ENCODE peak calls at places on chromosomes 13 and 19, in ten cellular contexts. E is breast epithelium, G is NB4, K is tibial nerve, H is heart left ventricle, L is uterus, Q is IMR-90, J is esophagus squamous epithelium, B is ovary, M is Peyer's patch. V is an unnamed sample.

GRCh38 chr13:44051923-44052322 is 172.2 kb downstream of the LACC1 start:
- DNase-seq in K (no peak), H (no peak), G (no peak), L (no peak), E (no peak), Q (peak; percentile 76), B (no peak), M (no peak), J (no peak), V (no peak)

GRCh38 chr13:33111414-33112110 is 95.3 kb downstream of the KL start:
- DNase-seq in L (peak; percentile 53), Q (peak; percentile 61), K (no peak), G (no peak), M (no peak), E (no peak), J (no peak), H (no peak), B (no peak), V (no peak)

GRCh38 chr19:8075158-8076086 is 22.9 kb downstream of the CCL25 start:
- DNase-seq in L (no peak), G (no peak), B (no peak), H (no peak), M (no peak), E (no peak), K (no peak), Q (no peak), J (no peak), V (no peak)

GRCh38 chr19:4115818-4116385 is 8.0 kb downstream of the MAP2K2 start:
- DNase-seq in K (no peak), E (no peak), B (no peak), H (no peak), J (no peak), L (no peak), Q (no peak), M (no peak), G (no peak), V (no peak)

GRCh38 chr13:39095500-39095899 is 57.2 kb downstream of the NHLRC3 start:
- DNase-seq in E (no peak), K (no peak), G (no peak), Q (no peak), L (no peak), H (no peak), B (no peak), M (no peak), J (no peak), V (no peak)

GRCh38 chr13:33321686-33322473 is 36.3 kb upstream of the STARD13 start:
- DNase-seq in K (no peak), M (no peak), E (no peak), B (no peak), Q (peak; percentile 21), J (no peak), L (no peak), H (no peak), G (no peak), V (no peak)

GRCh38 chr13:68023838-68024581 is 793.9 kb upstream of the PCDH9 start:
- DNase-seq in G (no peak), M (no peak), H (no peak), J (no peak), Q (no peak), B (no peak), L (no peak), E (no peak), K (no peak), V (no peak)

GRCh38 chr13:75398072-75398471 is 83.9 kb downstream of the TBC1D4 start:
- DNase-seq in G (no peak), J (no peak), L (no peak), H (no peak), E (no peak), K (no peak), M (no peak), B (no peak), Q (no peak), V (no peak)

GRCh38 chr19:18373892-18374629 is 11.9 kb upstream of the GDF15 start:
- DNase-seq in Q (peak; percentile 99), B (peak; percentile 93), J (peak; percentile 69), K (peak; percentile 83), E (peak; percentile 77), H (peak; percentile 95), M (peak; percentile 76), L (peak; percentile 95), G (peak; percentile 97), V (peak; percentile 98)

GRCh38 chr19:4596033-4596904 is 36.8 kb upstream of the SEMA6B start:
- DNase-seq in G (no peak), M (no peak), Q (no peak), E (no peak), B (no peak), H (no peak), J (no peak), K (no peak), L (no peak), V (no peak)

GRCh38 chr13:29922896-29923295 is 72.5 kb upstream of the UBL3 start:
- DNase-seq in E (no peak), H (no peak), B (no peak), G (no peak), M (no peak), J (no peak), L (no peak), K (no peak), Q (peak; percentile 71), V (peak; percentile 4)

GRCh38 chr13:113447596-113447995 is 5.7 kb downstream of the ADPRHL1 start:
- DNase-seq in B (no peak), K (no peak), M (no peak), J (no peak), L (no peak), Q (no peak), G (peak; percentile 48), H (no peak), E (peak; percentile 33), V (no peak)

GRCh38 chr13:113449693-113450347 is 3.5 kb downstream of the ADPRHL1 start:
- DNase-seq in H (no peak), G (no peak), J (no peak), B (no peak), E (peak; percentile 38), M (no peak), K (no peak), L (no peak), Q (no peak), V (no peak)

GRCh38 chr13:113448545-113448884 is 4.8 kb downstream of the ADPRHL1 start:
- DNase-seq in M (no peak), H (peak; percentile 64), B (no peak), J (no peak), E (peak; percentile 50), L (no peak), G (peak; percentile 45), Q (no peak), K (no peak), V (no peak)

GRCh38 chr13:113446488-113446854 is 6.8 kb downstream of the ADPRHL1 start:
- DNase-seq in L (no peak), G (no peak), Q (no peak), M (no peak), E (no peak), B (no peak), H (no peak), K (no peak), J (no peak), V (no peak)

GRCh38 chr13:113448885-113449692 is 4.2 kb downstream of the ADPRHL1 start:
- DNase-seq in Q (no peak), H (no peak), E (peak; percentile 71), G (peak; percentile 95), J (no peak), L (peak; percentile 46), M (peak; percentile 25), K (no peak), B (peak; percentile 82), V (peak; percentile 35)
- TF ChIP-seq POLR2A in Q (no peak), H (no peak), E (no peak), G (peak; percentile 58), J (no peak), L (no peak), M (peak; percentile 45), K (no peak), B (no peak), V (no peak)

GRCh38 chr13:114049626-114050101 is 75.8 kb upstream of the C13orf46 start:
- DNase-seq in K (no peak), J (no peak), E (no peak), L (no peak), Q (no peak), B (no peak), G (no peak), M (no peak), H (no peak), V (no peak)
- TF ChIP-seq POLR2A in K (no peak), J (no peak), E (no peak), L (no peak), Q (no peak), B (no peak), G (no peak), M (no peak), H (no peak), V (no peak)

DNA sequence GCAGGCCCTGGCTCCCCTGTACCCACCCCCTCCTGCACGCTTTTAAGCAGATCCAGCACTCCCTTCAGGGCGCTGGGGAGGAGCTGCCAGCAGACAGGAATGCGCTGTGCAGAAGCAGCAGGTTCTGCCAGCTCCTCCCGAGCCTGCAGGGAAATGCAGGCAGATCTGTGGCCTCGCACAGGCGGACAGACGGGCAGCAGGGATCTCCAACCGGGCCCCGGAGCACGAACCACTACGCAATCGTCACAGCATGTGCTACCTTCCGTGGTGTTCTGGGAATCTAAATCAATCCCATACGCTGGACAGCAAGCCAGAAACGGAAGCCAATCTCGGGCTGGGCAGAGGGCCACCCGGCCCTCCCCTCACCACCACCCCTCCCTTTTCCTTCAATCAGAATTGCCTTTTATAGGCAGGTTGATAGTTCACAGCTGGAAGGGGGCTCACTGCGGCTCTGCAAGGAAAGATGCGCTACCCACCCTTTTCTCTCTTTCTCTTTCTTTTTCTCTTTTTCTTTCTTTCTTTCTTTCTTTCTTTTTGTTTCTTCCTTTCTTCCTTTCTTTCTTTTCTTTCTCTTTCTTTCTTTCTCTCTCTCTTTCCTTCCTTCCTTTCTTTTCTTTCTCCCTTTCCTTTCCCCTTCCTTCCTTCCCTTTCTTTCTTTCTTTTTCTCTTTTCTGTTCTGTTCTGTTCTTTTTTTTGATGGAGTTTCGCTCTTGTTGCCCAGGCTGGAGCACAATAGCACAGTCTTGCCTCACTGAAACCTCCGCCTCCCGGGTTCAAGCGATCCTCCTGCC is 99.9 kb downstream of the GNG7 start:
- DNase-seq in Q (peak; percentile 81), G (no peak), M (no peak), L (peak; percentile 93), J (no peak), H (peak; percentile 72), E (peak; percentile 85), B (peak; percentile 84), K (peak; percentile 61), V (no peak)
- TF ChIP-seq POLR2A in Q (no peak), G (no peak), M (no peak), L (peak; percentile 30), J (no peak), H (peak; percentile 51), E (no peak), B (peak; percentile 20), K (no peak), V (no peak)

DNA sequence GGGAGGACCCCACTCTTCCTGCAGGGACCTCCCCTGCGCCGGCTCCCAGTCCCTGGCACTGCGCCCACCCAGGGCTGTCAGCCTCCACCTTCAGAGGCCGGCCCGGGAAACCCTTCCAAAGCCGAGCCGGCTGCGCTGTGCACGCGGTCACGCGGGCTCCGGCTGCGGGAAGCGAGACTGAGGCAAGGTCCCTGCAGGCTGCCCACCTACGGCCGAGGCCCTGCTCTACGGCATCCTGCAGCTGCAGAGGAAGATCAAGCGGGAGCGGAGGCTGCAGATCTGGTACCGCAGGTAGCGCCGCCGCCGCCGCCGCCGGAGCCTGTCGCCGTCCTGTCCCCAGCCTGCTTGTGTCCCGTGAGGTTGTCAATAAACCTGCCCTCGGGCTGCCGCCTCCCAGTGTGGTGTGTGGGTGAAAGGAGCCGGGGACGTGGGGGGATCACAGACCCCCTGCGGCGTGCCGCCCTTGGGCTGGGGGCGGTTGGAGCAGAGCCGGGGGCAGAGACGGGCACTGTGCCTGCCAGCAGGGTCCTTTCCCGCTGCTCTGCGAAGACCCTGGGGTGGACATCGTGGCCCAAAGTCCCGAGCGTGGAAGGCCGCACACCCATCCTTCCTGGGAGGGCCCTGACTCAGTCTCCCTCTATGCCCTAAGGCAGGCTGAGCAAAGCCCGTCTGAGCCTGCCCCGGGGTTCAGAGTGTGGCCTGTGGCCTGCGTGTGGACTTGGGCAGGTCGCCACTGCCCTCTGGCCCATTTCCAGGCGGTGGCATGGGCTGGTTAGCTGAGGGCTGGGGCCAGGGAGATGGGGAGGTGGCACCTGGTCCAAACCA is 5.9 kb downstream of the GAMT start:
- DNase-seq in K (no peak), G (no peak), J (no peak), E (no peak), L (no peak), Q (no peak), H (no peak), M (no peak), B (peak; percentile 57), V (no peak)
- TF ChIP-seq POLR2A in K (no peak), G (no peak), J (no peak), E (no peak), L (no peak), Q (no peak), H (no peak), M (no peak), B (no peak), V (no peak)